ENCODE peak calls at places on chromosomes 3 and 15, in ten cellular contexts. P is ovary, Q is stomach, T is HepG2, D is transverse colon, K is upper lobe of left lung, A is tibial nerve, G is sigmoid colon, V is A549, B is GM12878. H is an unnamed sample.
A peak's percentile ranks its signal among the peaks of the same experiment; 100 is the strongest.

GRCh38 chr3:110420158-110420641 is 651.4 kb upstream of the NECTIN3 start:
- DNase-seq in T (no peak), D (no peak), A (no peak), B (no peak), V (peak; percentile 55), K (no peak), G (no peak), P (no peak), Q (no peak), H (no peak)

GRCh38 chr3:196754215-196754937 is 14.7 kb downstream of the PAK2 start:
- DNase-seq in P (no peak), Q (peak; percentile 58), V (no peak), B (no peak), A (no peak), T (peak; percentile 83), G (no peak), K (no peak), D (peak; percentile 45), H (no peak)

GRCh38 chr3:173938159-173938558 is 540.6 kb downstream of the NLGN1 start:
- DNase-seq in V (peak; percentile 35), A (no peak), G (no peak), T (peak; percentile 3), B (no peak), D (no peak), P (no peak), K (no peak), Q (no peak), H (no peak)

GRCh38 chr3:62823461-62824050 is 51.7 kb downstream of the CADPS start:
- DNase-seq in B (no peak), P (no peak), K (no peak), Q (no peak), V (no peak), G (no peak), D (no peak), T (no peak), A (no peak), H (no peak)

GRCh38 chr3:34995771-34996430 is 643.4 kb upstream of the ARPP21 start:
- DNase-seq in V (no peak), T (no peak), Q (no peak), G (no peak), B (no peak), A (no peak), D (no peak), P (no peak), K (no peak), H (no peak)

GRCh38 chr15:70741107-70741511 is 22.2 kb downstream of the UACA start:
- DNase-seq in P (peak; percentile 63), B (no peak), G (peak; percentile 91), V (peak; percentile 76), D (peak; percentile 70), A (peak; percentile 83), T (peak; percentile 55), Q (peak; percentile 65), K (peak; percentile 81), H (no peak)

GRCh38 chr3:112672716-112673506 is 32.0 kb upstream of the CCDC80 start:
- DNase-seq in V (no peak), D (no peak), Q (no peak), G (no peak), A (no peak), B (no peak), P (no peak), K (no peak), T (no peak), H (no peak)

GRCh38 chr3:39127907-39128303 is 20.4 kb downstream of the TTC21A start:
- DNase-seq in A (no peak), D (no peak), B (no peak), P (no peak), Q (no peak), T (no peak), V (no peak), K (no peak), G (no peak), H (no peak)

GRCh38 chr3:71064288-71064975 is 519.1 kb downstream of the FOXP1 start:
- DNase-seq in Q (peak; percentile 57), T (peak; percentile 63), V (peak; percentile 10), P (peak; percentile 66), D (peak; percentile 62), G (peak; percentile 74), B (no peak), K (no peak), A (no peak), H (no peak)

GRCh38 chr3:12585970-12586369 is 29.1 kb downstream of the MKRN2 start:
- DNase-seq in Q (no peak), V (no peak), D (no peak), B (peak; percentile 23), G (no peak), A (no peak), K (no peak), P (no peak), T (no peak), H (no peak)

GRCh38 chr3:17287006-17287689 is 402.4 kb downstream of the PLCL2 start:
- DNase-seq in G (no peak), T (no peak), D (no peak), Q (no peak), V (no peak), A (no peak), K (no peak), B (no peak), P (no peak), H (no peak)

GRCh38 chr3:17288839-17289399 is 404.2 kb downstream of the PLCL2 start:
- DNase-seq in Q (no peak), K (no peak), B (no peak), G (no peak), D (no peak), V (no peak), T (no peak), P (no peak), A (no peak), H (no peak)

GRCh38 chr3:17292556-17292955 is 407.8 kb downstream of the PLCL2 start:
- DNase-seq in T (no peak), P (no peak), K (no peak), D (no peak), V (no peak), G (no peak), B (no peak), Q (no peak), A (no peak), H (no peak)

DNA sequence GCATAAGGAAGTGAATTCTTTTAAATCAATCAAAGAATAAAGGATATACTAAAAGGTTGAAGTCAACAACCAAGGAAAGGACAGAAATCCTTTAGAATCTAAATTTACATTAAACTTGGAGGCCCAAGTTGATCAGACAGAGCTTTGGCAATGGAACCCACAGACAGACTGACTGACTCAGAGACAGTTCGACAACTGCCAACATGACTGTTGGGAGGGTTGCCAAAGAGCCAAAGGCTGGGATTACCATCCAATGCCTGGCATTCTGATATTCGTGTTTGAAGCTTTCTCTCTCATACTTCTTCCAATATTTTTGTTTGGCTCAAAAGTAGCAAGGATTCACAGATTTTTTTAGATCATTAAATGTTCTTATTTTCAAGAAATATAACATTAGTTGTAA is 406.1 kb downstream of the PLCL2 start:
- DNase-seq in K (no peak), D (no peak), A (no peak), B (no peak), T (no peak), G (no peak), V (no peak), Q (no peak), P (no peak), H (no peak)
- H3K4me3 ChIP-seq in K (no peak overlapping the region), D (no peak overlapping the region), A (no peak overlapping the region), B (no peak overlapping the region), T (no peak overlapping the region), G (no peak overlapping the region), V (no peak overlapping the region), Q (no peak overlapping the region), P (no peak overlapping the region), H (no peak overlapping the region)

GRCh38 chr3:142664311-142664710 is 59.5 kb upstream of the TRPC1 start:
- DNase-seq in V (peak; percentile 51), T (peak; percentile 66), A (no peak), K (no peak), Q (no peak), P (no peak), G (no peak), B (no peak), D (no peak), H (no peak)
- TF ChIP-seq EP300 in V (no peak), T (no peak), A (no peak), K (no peak), Q (no peak), P (no peak), G (no peak), B (no peak), D (no peak), H (no peak)

GRCh38 chr3:101495552-101495951 is 17.5 kb downstream of the SENP7 start:
- DNase-seq in D (no peak), A (no peak), P (no peak), V (peak; percentile 27), Q (no peak), K (no peak), G (no peak), T (no peak), B (no peak), H (no peak)
- H3K4me3 ChIP-seq in D (no peak overlapping the region), A (no peak overlapping the region), P (no peak overlapping the region), V (no peak overlapping the region), Q (no peak overlapping the region), K (no peak overlapping the region), G (no peak overlapping the region), T (no peak overlapping the region), B (no peak overlapping the region), H (no peak overlapping the region)

GRCh38 chr3:192915724-192916123 is 1.9 kb downstream of the MB21D2 start:
- DNase-seq in B (no peak), Q (no peak), T (no peak), A (no peak), P (no peak), V (no peak), G (no peak), D (no peak), K (no peak), H (no peak)

GRCh38 chr3:192917258-192917507 is 473 bp downstream of the MB21D2 start:
- DNase-seq in V (no peak), D (no peak), P (no peak), Q (no peak), T (no peak), G (no peak), K (no peak), A (no peak), B (no peak), H (no peak)

GRCh38 chr3:192915306-192915705 is 2.4 kb downstream of the MB21D2 start:
- DNase-seq in V (peak; percentile 61), G (no peak), A (no peak), B (no peak), P (no peak), K (no peak), T (peak; percentile 41), D (no peak), Q (no peak), H (no peak)

GRCh38 chr3:192917508-192918274 is at the start of gene MB21D2:
- DNase-seq in D (peak; percentile 69), B (no peak), G (peak; percentile 89), P (peak; percentile 82), V (peak; percentile 81), K (peak; percentile 57), Q (peak; percentile 69), A (peak; percentile 51), T (peak; percentile 47), H (peak; percentile 93)

GRCh38 chr3:192916455-192917257 is 1.0 kb downstream of the MB21D2 start:
- DNase-seq in Q (peak; percentile 63), G (peak; percentile 87), D (peak; percentile 60), P (peak; percentile 63), B (no peak), T (peak; percentile 24), V (peak; percentile 46), K (peak; percentile 63), A (peak; percentile 46), H (peak; percentile 92)
- TF ChIP-seq EP300 in Q (no peak), G (no peak), D (no peak), P (no peak), B (no peak), T (no peak), V (no peak), K (no peak), A (no peak), H (no peak)

GRCh38 chr3:150084128-150084527 is 113.4 kb upstream of the PFN2 start:
- DNase-seq in B (no peak), P (no peak), V (no peak), G (no peak), T (no peak), D (no peak), A (no peak), K (no peak), Q (no peak), H (no peak)
- H3K4me3 ChIP-seq in B (no peak overlapping the region), P (no peak overlapping the region), V (no peak overlapping the region), G (no peak overlapping the region), T (no peak overlapping the region), D (no peak overlapping the region), A (no peak overlapping the region), K (no peak overlapping the region), Q (no peak overlapping the region), H (peak overlapping the region; percentile 35)